ENCODE peak calls at places on chromosomes 12 and 14, in six cellular contexts. One of them, this sample, is unnamed.

GRCh38 chr14:54048736-54049135 is 92.1 kb upstream of the BMP4 start:
- DNase-seq in HCT116: no peak
- DNase-seq in HepG2: peak; percentile 92
- DNase-seq in H1: no peak
- DNase-seq in K562: no peak
- DNase-seq in GM12878: no peak
- DNase-seq in this sample: no peak

GRCh38 chr14:56487090-56487667 is 92.4 kb upstream of the TMEM260 start:
- DNase-seq in GM12878: no peak
- DNase-seq in HCT116: peak; percentile 23
- DNase-seq in HepG2: no peak
- DNase-seq in H1: no peak
- DNase-seq in K562: no peak
- DNase-seq in this sample: no peak

GRCh38 chr12:27822076-27822712 is 42.2 kb upstream of the MANSC4 start:
- DNase-seq in HepG2: no peak
- DNase-seq in K562: no peak
- DNase-seq in HCT116: peak; percentile 22
- DNase-seq in GM12878: peak; percentile 69
- DNase-seq in H1: no peak
- DNase-seq in this sample: no peak

GRCh38 chr14:58430156-58430555 is 2.6 kb downstream of the KIAA0586 start:
- DNase-seq in H1: no peak
- DNase-seq in HCT116: no peak
- DNase-seq in GM12878: no peak
- DNase-seq in K562: no peak
- DNase-seq in HepG2: no peak
- DNase-seq in this sample: no peak

GRCh38 chr12:87766044-87766443 is 263.2 kb downstream of the C12orf50 start:
- DNase-seq in HepG2: no peak
- DNase-seq in GM12878: no peak
- DNase-seq in H1: no peak
- DNase-seq in HCT116: no peak
- DNase-seq in K562: no peak
- DNase-seq in this sample: no peak

GRCh38 chr12:48336564-48336963 is 14.2 kb downstream of the ZNF641 start:
- DNase-seq in H1: peak; percentile 49
- DNase-seq in HCT116: no peak
- DNase-seq in GM12878: no peak
- DNase-seq in HepG2: no peak
- DNase-seq in K562: no peak
- DNase-seq in this sample: peak; percentile 3

GRCh38 chr12:4278582-4278939 is 5.0 kb downstream of the CCND2 start:
- DNase-seq in HCT116: no peak
- DNase-seq in H1: peak; percentile 36
- DNase-seq in GM12878: no peak
- DNase-seq in HepG2: no peak
- DNase-seq in K562: no peak
- DNase-seq in this sample: no peak

GRCh38 chr12:94571556-94571955 is 78.8 kb downstream of the TMCC3 start:
- DNase-seq in HCT116: peak; percentile 19
- DNase-seq in H1: no peak
- DNase-seq in K562: no peak
- DNase-seq in HepG2: peak; percentile 91
- DNase-seq in GM12878: no peak
- DNase-seq in this sample: no peak

GRCh38 chr14:35410858-35411257 is 6.3 kb upstream of the NFKBIA start:
- DNase-seq in GM12878: no peak
- DNase-seq in K562: no peak
- DNase-seq in HCT116: no peak
- DNase-seq in HepG2: no peak
- DNase-seq in H1: no peak
- DNase-seq in this sample: no peak

GRCh38 chr14:89440997-89441909 is 24.2 kb upstream of the FOXN3 start:
- DNase-seq in HepG2: no peak
- DNase-seq in H1: peak; percentile 66
- DNase-seq in GM12878: no peak
- DNase-seq in HCT116: no peak
- DNase-seq in K562: peak; percentile 10
- DNase-seq in this sample: peak; percentile 80

GRCh38 chr12:82981150-82981549 is 294.4 kb downstream of the TMTC2 start:
- DNase-seq in H1: no peak
- DNase-seq in HCT116: no peak
- DNase-seq in HepG2: no peak
- DNase-seq in K562: no peak
- DNase-seq in GM12878: no peak
- DNase-seq in this sample: no peak

GRCh38 chr14:81435578-81436295 is 35.6 kb upstream of the STON2 start:
- DNase-seq in K562: peak; percentile 72
- DNase-seq in GM12878: no peak
- DNase-seq in HCT116: no peak
- DNase-seq in HepG2: peak; percentile 55
- DNase-seq in H1: peak; percentile 79
- DNase-seq in this sample: no peak

GRCh38 chr12:52160200-52160599 is 31.6 kb downstream of the KRT80 start:
- DNase-seq in K562: no peak
- DNase-seq in GM12878: no peak
- DNase-seq in H1: no peak
- DNase-seq in HepG2: no peak
- DNase-seq in HCT116: no peak
- DNase-seq in this sample: no peak

GRCh38 chr12:750356-751191 is 1.8 kb upstream of the WNK1 start:
- DNase-seq in K562: no peak
- DNase-seq in HCT116: no peak
- DNase-seq in H1: no peak
- DNase-seq in HepG2: no peak
- DNase-seq in GM12878: no peak
- DNase-seq in this sample: no peak

GRCh38 chr12:31018106-31018890 is 55.4 kb upstream of the DDX11 start:
- DNase-seq in GM12878: no peak
- DNase-seq in HCT116: no peak
- DNase-seq in K562: no peak
- DNase-seq in HepG2: no peak
- DNase-seq in H1: no peak
- DNase-seq in this sample: no peak

GRCh38 chr14:33393155-33393894 is 454.6 kb downstream of the NPAS3 start:
- DNase-seq in K562: no peak
- DNase-seq in H1: no peak
- DNase-seq in GM12878: no peak
- DNase-seq in HepG2: no peak
- DNase-seq in HCT116: no peak
- DNase-seq in this sample: no peak

GRCh38 chr12:131785763-131786330 is 42.3 kb upstream of the MMP17 start:
- DNase-seq in GM12878: no peak
- DNase-seq in K562: no peak
- DNase-seq in H1: no peak
- DNase-seq in HCT116: no peak
- DNase-seq in HepG2: no peak
- DNase-seq in this sample: no peak

GRCh38 chr12:131787143-131787660 is 41.0 kb upstream of the MMP17 start:
- DNase-seq in GM12878: no peak
- DNase-seq in K562: no peak
- DNase-seq in H1: no peak
- DNase-seq in HepG2: no peak
- DNase-seq in HCT116: no peak
- DNase-seq in this sample: no peak

GRCh38 chr12:131783915-131784541 is 44.2 kb upstream of the MMP17 start:
- DNase-seq in HepG2: no peak
- DNase-seq in GM12878: peak; percentile 60
- DNase-seq in HCT116: peak; percentile 73
- DNase-seq in K562: peak; percentile 28
- DNase-seq in H1: no peak
- DNase-seq in this sample: peak; percentile 25

GRCh38 chr12:131786331-131786730 is 41.9 kb upstream of the MMP17 start:
- DNase-seq in HepG2: no peak
- DNase-seq in HCT116: no peak
- DNase-seq in K562: no peak
- DNase-seq in GM12878: no peak
- DNase-seq in H1: no peak
- DNase-seq in this sample: no peak

DNA sequence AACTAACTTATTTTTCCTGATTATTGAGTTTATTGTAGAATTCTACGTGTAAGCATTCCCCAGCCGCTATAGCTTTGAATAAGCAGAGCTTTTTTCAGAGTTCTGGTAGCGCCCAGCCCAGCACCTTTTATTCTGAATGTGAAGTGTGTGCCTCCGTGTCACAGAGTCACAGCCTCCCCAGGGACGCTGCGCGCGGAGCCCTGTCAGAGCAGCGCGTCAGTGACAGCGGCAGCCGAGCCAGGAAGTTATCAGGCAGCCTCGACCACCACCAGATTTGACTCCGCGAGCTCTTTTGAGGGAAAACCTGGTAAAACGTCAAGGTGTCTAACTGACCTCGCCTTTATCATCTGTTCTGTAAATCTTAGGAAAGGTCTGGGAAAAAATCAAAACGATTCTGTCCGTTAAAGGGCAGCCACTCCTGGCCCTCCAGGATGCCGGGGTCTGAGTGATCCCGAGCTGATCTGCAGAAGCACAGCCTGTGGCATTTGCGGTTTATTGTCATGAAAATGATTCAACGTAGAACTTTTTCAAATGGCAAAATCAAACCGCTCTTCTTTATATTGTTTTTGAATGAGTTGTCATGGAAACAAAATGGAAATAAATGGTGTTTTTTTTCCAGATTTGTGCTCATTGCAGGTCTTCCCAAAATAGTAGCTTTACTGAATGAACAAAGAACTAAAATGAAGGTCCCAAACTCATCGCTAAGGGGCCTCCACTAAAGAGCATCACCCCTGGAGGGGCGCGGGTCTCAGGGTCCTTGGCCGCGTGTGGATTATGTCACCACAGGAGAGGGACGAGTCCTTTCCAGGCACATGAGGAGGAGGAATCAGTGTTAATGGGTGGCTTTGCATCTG is 43.1 kb upstream of the MMP17 start:
- DNase-seq in H1: no peak
- DNase-seq in GM12878: no peak
- DNase-seq in HCT116: no peak
- DNase-seq in K562: no peak
- DNase-seq in HepG2: no peak
- DNase-seq in this sample: no peak
- H3K4me3 ChIP-seq in H1: no peak overlapping the region
- H3K4me3 ChIP-seq in GM12878: no peak overlapping the region
- H3K4me3 ChIP-seq in HCT116: no peak overlapping the region
- H3K4me3 ChIP-seq in K562: no peak overlapping the region
- H3K4me3 ChIP-seq in HepG2: no peak overlapping the region
- H3K4me3 ChIP-seq in this sample: no peak overlapping the region

DNA sequence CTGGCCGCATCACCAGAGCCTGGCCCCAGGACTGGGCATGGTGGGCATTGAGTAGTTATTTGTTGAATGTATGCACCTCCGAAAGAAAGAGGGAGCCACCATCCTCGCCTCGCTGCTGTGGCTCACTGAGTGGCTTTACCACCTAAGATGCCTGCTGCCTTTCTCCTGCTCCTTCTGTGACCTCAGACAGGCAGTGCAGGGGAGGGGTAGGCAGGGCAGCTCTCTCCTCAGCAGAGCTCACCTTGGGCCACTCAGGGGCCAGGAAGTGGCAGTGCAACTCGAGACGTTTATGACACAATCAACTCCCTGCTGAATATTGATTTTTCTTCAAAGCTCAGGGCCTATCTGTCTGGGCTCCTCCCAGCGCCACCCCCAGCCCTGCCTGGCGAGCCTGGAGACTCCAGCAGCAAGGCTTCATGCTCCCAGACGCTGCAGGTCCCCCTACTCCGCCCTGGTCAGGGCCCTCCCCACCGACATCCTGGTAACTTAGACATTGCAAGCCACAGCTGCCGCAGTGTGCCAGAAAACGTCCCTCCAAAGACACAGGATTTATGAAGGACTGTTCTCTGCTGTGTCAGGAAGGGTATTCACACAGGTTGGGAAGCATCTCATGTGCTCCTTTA is 84.3 kb upstream of the DIO3 start:
- DNase-seq in HCT116: peak; percentile 84
- DNase-seq in H1: peak; percentile 69
- DNase-seq in GM12878: no peak
- DNase-seq in HepG2: peak; percentile 49
- DNase-seq in K562: no peak
- DNase-seq in this sample: peak; percentile 42
- TF ChIP-seq ZNF274 in HCT116: no peak
- TF ChIP-seq ZNF274 in H1: no peak
- TF ChIP-seq ZNF274 in GM12878: no peak
- TF ChIP-seq ZNF274 in HepG2: no peak
- TF ChIP-seq ZNF274 in K562: no peak
- TF ChIP-seq ZNF274 in this sample: no peak

GRCh38 chr14:104927901-104928300 is 3.2 kb downstream of the PLD4 start:
- DNase-seq in H1: no peak
- DNase-seq in HepG2: no peak
- DNase-seq in GM12878: no peak
- DNase-seq in HCT116: no peak
- DNase-seq in K562: peak; percentile 13
- DNase-seq in this sample: no peak
- H3K4me1 ChIP-seq in H1: peaks cover 8% of the 10 kb centered on the region
- H3K4me1 ChIP-seq in HepG2: no peaks in the 10 kb centered on the region
- H3K4me1 ChIP-seq in GM12878: peaks cover 44% of the 10 kb centered on the region
- H3K4me1 ChIP-seq in HCT116: no peaks in the 10 kb centered on the region
- H3K4me1 ChIP-seq in K562: peaks cover 58% of the 10 kb centered on the region
- H3K4me1 ChIP-seq in this sample: peaks cover 15% of the 10 kb centered on the region

DNA sequence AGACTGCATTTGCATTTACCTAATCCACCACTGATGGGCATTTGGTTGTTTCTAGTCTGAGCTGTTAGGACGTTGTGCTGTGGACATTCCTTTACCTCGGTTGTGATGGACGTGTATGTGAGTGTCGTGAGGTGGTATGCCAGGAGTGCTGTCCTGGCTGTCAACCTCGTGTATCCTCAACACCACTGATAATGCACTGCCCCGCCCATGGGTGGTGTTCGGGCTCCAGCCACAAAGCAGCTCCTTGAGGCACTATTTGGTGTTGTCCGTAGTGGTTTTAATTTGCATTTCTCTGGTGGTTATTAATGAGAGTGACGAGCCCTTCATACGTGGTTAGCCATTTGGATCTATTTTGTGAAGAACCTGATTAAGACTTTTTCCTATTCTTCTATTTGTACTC is 87.6 kb downstream of the PPP2R5C start:
- DNase-seq in K562: peak; percentile 42
- DNase-seq in HepG2: no peak
- DNase-seq in GM12878: no peak
- DNase-seq in HCT116: no peak
- DNase-seq in H1: no peak
- DNase-seq in this sample: no peak
- H3K4me3 ChIP-seq in K562: no peak overlapping the region
- H3K4me3 ChIP-seq in HepG2: no peak overlapping the region
- H3K4me3 ChIP-seq in GM12878: no peak overlapping the region
- H3K4me3 ChIP-seq in HCT116: no peak overlapping the region
- H3K4me3 ChIP-seq in H1: no peak overlapping the region
- H3K4me3 ChIP-seq in this sample: no peak overlapping the region

DNA sequence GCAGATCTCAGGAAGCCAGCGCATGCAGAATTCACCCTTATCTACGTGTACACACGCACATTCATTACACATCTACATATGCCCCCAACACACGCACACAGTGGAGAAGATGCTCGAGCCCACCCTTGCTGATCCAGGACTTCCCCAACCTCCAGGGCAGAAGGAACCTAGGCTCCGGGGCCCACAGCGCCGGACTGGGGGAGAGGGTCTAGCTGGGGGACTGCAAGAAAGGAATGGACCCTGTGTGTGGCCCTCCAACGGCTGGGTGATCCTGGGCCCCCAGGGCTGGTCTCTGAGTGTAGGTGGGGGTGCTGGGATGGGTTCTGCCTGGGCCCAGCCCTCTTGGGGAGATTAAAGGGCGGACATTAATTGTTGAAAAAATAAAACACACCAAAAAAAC is 128.1 kb upstream of the C14orf180 start:
- DNase-seq in GM12878: no peak
- DNase-seq in K562: no peak
- DNase-seq in H1: no peak
- DNase-seq in HepG2: no peak
- DNase-seq in HCT116: no peak
- DNase-seq in this sample: no peak
- TF ChIP-seq ZNF274 in GM12878: no peak
- TF ChIP-seq ZNF274 in K562: no peak
- TF ChIP-seq ZNF274 in H1: no peak
- TF ChIP-seq ZNF274 in HepG2: no peak
- TF ChIP-seq ZNF274 in HCT116: no peak
- TF ChIP-seq ZNF274 in this sample: no peak

This sample was measured in NT2/D1.